ENCODE peak calls at places on chromosomes 1 and 21, in six cellular contexts. One of them, this sample, is unnamed.

GRCh38 chr21:46323227-46323709 is 402 bp downstream of the C21orf58 start:
- DNase-seq in stimulated activated effector memory CD8-positive, alpha-beta T cell treated with anti-CD3 and anti-CD28 coated beads, Interleukin-12 subunit alpha, Interleukin-12 subunit beta, amount 100 ng/mL, for 72 hours: no peak
- DNase-seq in germinal center: peak; percentile 26
- DNase-seq in right cardiac atrium: no peak
- DNase-seq in astrocyte of the spinal cord: no peak
- DNase-seq in activated CD4-positive, alpha-beta T cell treated with anti-CD3 and anti-CD28 coated beads for 24 hours: no peak
- DNase-seq in this sample: peak; percentile 72

GRCh38 chr1:216723274-216723780 is at the start of gene ESRRG:
- DNase-seq in germinal center: no peak
- DNase-seq in stimulated activated effector memory CD8-positive, alpha-beta T cell treated with anti-CD3 and anti-CD28 coated beads, Interleukin-12 subunit alpha, Interleukin-12 subunit beta, amount 100 ng/mL, for 72 hours: no peak
- DNase-seq in right cardiac atrium: peak; percentile 57
- DNase-seq in activated CD4-positive, alpha-beta T cell treated with anti-CD3 and anti-CD28 coated beads for 24 hours: no peak
- DNase-seq in astrocyte of the spinal cord: peak; percentile 39
- DNase-seq in this sample: no peak

GRCh38 chr1:60937720-60938119 is 144.6 kb upstream of the NFIA start:
- DNase-seq in activated CD4-positive, alpha-beta T cell treated with anti-CD3 and anti-CD28 coated beads for 24 hours: no peak
- DNase-seq in right cardiac atrium: no peak
- DNase-seq in stimulated activated effector memory CD8-positive, alpha-beta T cell treated with anti-CD3 and anti-CD28 coated beads, Interleukin-12 subunit alpha, Interleukin-12 subunit beta, amount 100 ng/mL, for 72 hours: no peak
- DNase-seq in astrocyte of the spinal cord: no peak
- DNase-seq in germinal center: no peak
- DNase-seq in this sample: no peak

GRCh38 chr1:83130886-83131691 is 867.8 kb downstream of the TTLL7 start:
- DNase-seq in stimulated activated effector memory CD8-positive, alpha-beta T cell treated with anti-CD3 and anti-CD28 coated beads, Interleukin-12 subunit alpha, Interleukin-12 subunit beta, amount 100 ng/mL, for 72 hours: no peak
- DNase-seq in activated CD4-positive, alpha-beta T cell treated with anti-CD3 and anti-CD28 coated beads for 24 hours: no peak
- DNase-seq in right cardiac atrium: no peak
- DNase-seq in astrocyte of the spinal cord: no peak
- DNase-seq in germinal center: no peak
- DNase-seq in this sample: no peak

GRCh38 chr1:67551375-67551774 is 121.2 kb upstream of the SERBP1 start:
- DNase-seq in right cardiac atrium: no peak
- DNase-seq in stimulated activated effector memory CD8-positive, alpha-beta T cell treated with anti-CD3 and anti-CD28 coated beads, Interleukin-12 subunit alpha, Interleukin-12 subunit beta, amount 100 ng/mL, for 72 hours: no peak
- DNase-seq in activated CD4-positive, alpha-beta T cell treated with anti-CD3 and anti-CD28 coated beads for 24 hours: no peak
- DNase-seq in germinal center: no peak
- DNase-seq in astrocyte of the spinal cord: no peak
- DNase-seq in this sample: peak; percentile 74

GRCh38 chr1:2451744-2452582 is 24.1 kb upstream of the PLCH2 start:
- DNase-seq in astrocyte of the spinal cord: peak; percentile 81
- DNase-seq in activated CD4-positive, alpha-beta T cell treated with anti-CD3 and anti-CD28 coated beads for 24 hours: no peak
- DNase-seq in germinal center: no peak
- DNase-seq in stimulated activated effector memory CD8-positive, alpha-beta T cell treated with anti-CD3 and anti-CD28 coated beads, Interleukin-12 subunit alpha, Interleukin-12 subunit beta, amount 100 ng/mL, for 72 hours: no peak
- DNase-seq in right cardiac atrium: no peak
- DNase-seq in this sample: no peak

GRCh38 chr1:45359882-45360513 is 19.8 kb upstream of the MUTYH start:
- DNase-seq in activated CD4-positive, alpha-beta T cell treated with anti-CD3 and anti-CD28 coated beads for 24 hours: peak; percentile 32
- DNase-seq in germinal center: peak; percentile 18
- DNase-seq in right cardiac atrium: peak; percentile 63
- DNase-seq in astrocyte of the spinal cord: peak; percentile 69
- DNase-seq in stimulated activated effector memory CD8-positive, alpha-beta T cell treated with anti-CD3 and anti-CD28 coated beads, Interleukin-12 subunit alpha, Interleukin-12 subunit beta, amount 100 ng/mL, for 72 hours: no peak
- DNase-seq in this sample: peak; percentile 80

GRCh38 chr21:45824546-45825208 is 156.9 kb upstream of the COL6A1 start:
- DNase-seq in right cardiac atrium: no peak
- DNase-seq in stimulated activated effector memory CD8-positive, alpha-beta T cell treated with anti-CD3 and anti-CD28 coated beads, Interleukin-12 subunit alpha, Interleukin-12 subunit beta, amount 100 ng/mL, for 72 hours: no peak
- DNase-seq in astrocyte of the spinal cord: no peak
- DNase-seq in activated CD4-positive, alpha-beta T cell treated with anti-CD3 and anti-CD28 coated beads for 24 hours: no peak
- DNase-seq in germinal center: no peak
- DNase-seq in this sample: no peak

GRCh38 chr21:33654412-33654811 is 12.1 kb downstream of the ITSN1 start:
- DNase-seq in germinal center: no peak
- DNase-seq in activated CD4-positive, alpha-beta T cell treated with anti-CD3 and anti-CD28 coated beads for 24 hours: no peak
- DNase-seq in astrocyte of the spinal cord: no peak
- DNase-seq in stimulated activated effector memory CD8-positive, alpha-beta T cell treated with anti-CD3 and anti-CD28 coated beads, Interleukin-12 subunit alpha, Interleukin-12 subunit beta, amount 100 ng/mL, for 72 hours: no peak
- DNase-seq in right cardiac atrium: no peak
- DNase-seq in this sample: no peak

GRCh38 chr1:156924478-156925153 is 4.2 kb downstream of the LRRC71 start:
- DNase-seq in stimulated activated effector memory CD8-positive, alpha-beta T cell treated with anti-CD3 and anti-CD28 coated beads, Interleukin-12 subunit alpha, Interleukin-12 subunit beta, amount 100 ng/mL, for 72 hours: no peak
- DNase-seq in germinal center: no peak
- DNase-seq in right cardiac atrium: no peak
- DNase-seq in astrocyte of the spinal cord: no peak
- DNase-seq in activated CD4-positive, alpha-beta T cell treated with anti-CD3 and anti-CD28 coated beads for 24 hours: no peak
- DNase-seq in this sample: no peak

GRCh38 chr1:89633745-89634625 is 1.1 kb downstream of the LRRC8C start:
- DNase-seq in activated CD4-positive, alpha-beta T cell treated with anti-CD3 and anti-CD28 coated beads for 24 hours: no peak
- DNase-seq in germinal center: peak; percentile 24
- DNase-seq in astrocyte of the spinal cord: peak; percentile 51
- DNase-seq in stimulated activated effector memory CD8-positive, alpha-beta T cell treated with anti-CD3 and anti-CD28 coated beads, Interleukin-12 subunit alpha, Interleukin-12 subunit beta, amount 100 ng/mL, for 72 hours: no peak
- DNase-seq in right cardiac atrium: peak; percentile 14
- DNase-seq in this sample: no peak

GRCh38 chr21:43196789-43197188 is 28.0 kb downstream of the CRYAA start:
- DNase-seq in stimulated activated effector memory CD8-positive, alpha-beta T cell treated with anti-CD3 and anti-CD28 coated beads, Interleukin-12 subunit alpha, Interleukin-12 subunit beta, amount 100 ng/mL, for 72 hours: no peak
- DNase-seq in activated CD4-positive, alpha-beta T cell treated with anti-CD3 and anti-CD28 coated beads for 24 hours: no peak
- DNase-seq in astrocyte of the spinal cord: no peak
- DNase-seq in right cardiac atrium: no peak
- DNase-seq in germinal center: no peak
- DNase-seq in this sample: no peak

GRCh38 chr1:191839891-191840290 is 318.4 kb upstream of the RGS18 start:
- DNase-seq in stimulated activated effector memory CD8-positive, alpha-beta T cell treated with anti-CD3 and anti-CD28 coated beads, Interleukin-12 subunit alpha, Interleukin-12 subunit beta, amount 100 ng/mL, for 72 hours: no peak
- DNase-seq in astrocyte of the spinal cord: peak; percentile 12
- DNase-seq in activated CD4-positive, alpha-beta T cell treated with anti-CD3 and anti-CD28 coated beads for 24 hours: no peak
- DNase-seq in germinal center: no peak
- DNase-seq in right cardiac atrium: no peak
- DNase-seq in this sample: no peak

GRCh38 chr1:2199042-2199810 is 4.7 kb upstream of the FAAP20 start:
- DNase-seq in activated CD4-positive, alpha-beta T cell treated with anti-CD3 and anti-CD28 coated beads for 24 hours: peak; percentile 65
- DNase-seq in germinal center: peak; percentile 47
- DNase-seq in stimulated activated effector memory CD8-positive, alpha-beta T cell treated with anti-CD3 and anti-CD28 coated beads, Interleukin-12 subunit alpha, Interleukin-12 subunit beta, amount 100 ng/mL, for 72 hours: peak; percentile 53
- DNase-seq in astrocyte of the spinal cord: peak; percentile 89
- DNase-seq in right cardiac atrium: peak; percentile 94
- DNase-seq in this sample: peak; percentile 49

GRCh38 chr1:73366734-73367413 is 831.1 kb downstream of the LRRIQ3 start:
- DNase-seq in astrocyte of the spinal cord: no peak
- DNase-seq in right cardiac atrium: no peak
- DNase-seq in germinal center: no peak
- DNase-seq in activated CD4-positive, alpha-beta T cell treated with anti-CD3 and anti-CD28 coated beads for 24 hours: no peak
- DNase-seq in stimulated activated effector memory CD8-positive, alpha-beta T cell treated with anti-CD3 and anti-CD28 coated beads, Interleukin-12 subunit alpha, Interleukin-12 subunit beta, amount 100 ng/mL, for 72 hours: no peak
- DNase-seq in this sample: no peak

GRCh38 chr1:47848985-47849610 is 148.1 kb downstream of the TRABD2B start:
- DNase-seq in germinal center: no peak
- DNase-seq in stimulated activated effector memory CD8-positive, alpha-beta T cell treated with anti-CD3 and anti-CD28 coated beads, Interleukin-12 subunit alpha, Interleukin-12 subunit beta, amount 100 ng/mL, for 72 hours: no peak
- DNase-seq in activated CD4-positive, alpha-beta T cell treated with anti-CD3 and anti-CD28 coated beads for 24 hours: no peak
- DNase-seq in astrocyte of the spinal cord: no peak
- DNase-seq in right cardiac atrium: no peak
- DNase-seq in this sample: no peak